ENCODE peak calls at places on chromosomes 7 and 10, in nine cellular contexts. K is colonic mucosa, V is left ventricle myocardium inferior, F is NB4, T is A549, L is astrocyte, W is tibial nerve, Z is cardiac fibroblast, A is fibroblast of lung. J is an unnamed sample.
A peak's percentile ranks its signal among the peaks of the same experiment; 100 is the strongest.

GRCh38 chr10:13219685-13220670 is 14.2 kb downstream of the UCMA start:
- DNase-seq in F (peak; percentile 53), K (peak; percentile 20), A (peak; percentile 7), W (no peak), L (peak; percentile 4), Z (no peak), V (no peak), T (peak; percentile 62), J (no peak)

GRCh38 chr10:86718556-86718955 is 37.9 kb upstream of the BMPR1A start:
- DNase-seq in V (no peak), T (no peak), L (no peak), K (no peak), W (no peak), F (no peak), Z (no peak), A (no peak), J (no peak)

GRCh38 chr7:112708236-112708635 is 82.0 kb downstream of the TMEM168 start:
- DNase-seq in K (no peak), V (no peak), F (no peak), W (no peak), Z (no peak), T (no peak), A (no peak), L (no peak), J (no peak)

GRCh38 chr7:48304641-48305040 is 133.4 kb downstream of the ABCA13 start:
- DNase-seq in A (no peak), T (no peak), V (no peak), K (no peak), W (no peak), Z (no peak), F (no peak), L (no peak), J (no peak)

GRCh38 chr10:1402821-1403507 is 334.4 kb downstream of the ADARB2 start:
- DNase-seq in F (no peak), W (no peak), Z (no peak), T (no peak), A (no peak), V (no peak), L (no peak), K (no peak), J (no peak)

GRCh38 chr7:117588352-117588794 is 108.5 kb downstream of the CFTR start:
- DNase-seq in V (no peak), K (no peak), T (no peak), A (peak; percentile 66), W (no peak), F (no peak), Z (peak; percentile 32), L (peak; percentile 64), J (no peak)

GRCh38 chr7:91556956-91557650 is 292.9 kb downstream of the FZD1 start:
- DNase-seq in F (no peak), Z (peak; percentile 5), W (no peak), A (peak; percentile 20), L (no peak), T (no peak), V (no peak), K (no peak), J (no peak)

GRCh38 chr10:123833170-123833850 is 58.3 kb downstream of the CPXM2 start:
- DNase-seq in V (no peak), Z (no peak), L (no peak), W (no peak), F (no peak), T (no peak), A (no peak), K (no peak), J (no peak)

GRCh38 chr7:137681657-137682562 is 164.9 kb downstream of the DGKI start:
- DNase-seq in W (no peak), F (peak; percentile 46), T (no peak), V (no peak), Z (peak; percentile 95), L (peak; percentile 94), A (peak; percentile 95), K (no peak), J (no peak)

GRCh38 chr10:90775351-90776028 is 82.3 kb downstream of the HTR7 start:
- DNase-seq in T (no peak), Z (peak; percentile 78), W (no peak), V (no peak), K (no peak), L (peak; percentile 60), A (peak; percentile 63), F (peak; percentile 51), J (no peak)

GRCh38 chr7:87128883-87129282 is 23.4 kb upstream of the DMTF1 start:
- DNase-seq in K (no peak), W (no peak), L (no peak), F (no peak), Z (no peak), V (no peak), T (no peak), A (no peak), J (no peak)

GRCh38 chr7:87129332-87129731 is 22.9 kb upstream of the DMTF1 start:
- DNase-seq in W (no peak), T (no peak), L (no peak), A (no peak), K (no peak), Z (no peak), F (no peak), V (no peak), J (no peak)

GRCh38 chr7:87129836-87130235 is 22.4 kb upstream of the DMTF1 start:
- DNase-seq in L (no peak), T (no peak), V (no peak), W (no peak), K (no peak), A (no peak), Z (no peak), F (no peak), J (no peak)

GRCh38 chr7:87127019-87127418 is 25.2 kb upstream of the DMTF1 start:
- DNase-seq in F (no peak), T (no peak), V (no peak), K (no peak), Z (no peak), A (no peak), L (no peak), W (no peak), J (no peak)

GRCh38 chr7:87131806-87132205 is 20.4 kb upstream of the DMTF1 start:
- DNase-seq in F (no peak), Z (no peak), A (no peak), L (no peak), V (no peak), W (no peak), K (no peak), T (no peak), J (no peak)
- H3K4me3 ChIP-seq in F (no peak overlapping the region), Z (no peak overlapping the region), A (no peak overlapping the region), L (no peak overlapping the region), V (no peak overlapping the region), W (no peak overlapping the region), K (no peak overlapping the region), T (no peak overlapping the region), J (no peak overlapping the region)

DNA sequence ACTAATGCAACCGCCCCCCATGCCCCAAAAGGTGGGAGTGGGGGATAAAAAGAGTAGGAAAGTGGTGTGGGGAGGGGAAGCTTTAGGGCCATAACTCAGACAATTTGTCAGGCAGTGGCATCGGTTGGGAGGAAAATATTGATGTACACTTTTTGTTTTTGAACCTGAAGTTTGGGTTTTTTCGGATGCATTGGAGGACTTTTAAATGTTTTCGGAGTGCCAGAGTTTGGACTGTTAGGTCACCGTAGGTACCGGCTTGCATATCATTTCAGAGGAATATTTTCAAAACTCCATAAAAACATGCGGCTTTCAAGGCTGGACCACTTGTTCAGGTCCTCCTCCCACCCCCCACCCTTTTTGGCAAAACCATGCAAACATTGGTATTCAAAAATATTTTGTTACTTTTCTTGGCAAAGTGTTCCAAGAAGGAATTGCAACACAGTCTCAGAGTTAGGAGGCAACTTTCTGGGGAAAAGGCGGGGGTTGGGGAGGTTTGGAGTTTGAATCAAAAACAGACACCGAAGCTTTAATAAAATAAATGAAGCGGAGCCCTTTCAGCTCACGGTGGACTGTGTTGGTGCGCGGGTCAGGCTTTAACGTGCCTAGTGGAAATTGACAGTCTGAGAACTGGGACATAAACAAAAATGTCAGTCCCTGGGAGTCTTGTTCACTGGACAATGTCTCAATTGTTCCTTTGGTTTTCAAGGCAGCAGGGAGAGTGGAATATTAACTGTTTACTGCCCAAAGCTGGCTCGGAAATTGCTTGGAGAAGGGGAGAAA is 109.1 kb downstream of the TCF7L2 start:
- DNase-seq in K (peak; percentile 49), A (peak; percentile 73), L (peak; percentile 61), Z (peak; percentile 73), V (peak; percentile 28), W (peak; percentile 62), F (no peak), T (no peak), J (no peak)
- H3K4me3 ChIP-seq in K (no peak overlapping the region), A (peak overlapping the region; percentile 40), L (peak overlapping the region; percentile 30), Z (no peak overlapping the region), V (peak overlapping the region; percentile 43), W (peak overlapping the region; percentile 10), F (no peak overlapping the region), T (peak overlapping the region; percentile 23), J (no peak overlapping the region)

GRCh38 chr7:42678315-42678714 is 233.6 kb downstream of the C7orf25 start:
- DNase-seq in K (no peak), A (peak; percentile 64), F (no peak), L (peak; percentile 60), T (no peak), V (no peak), Z (peak; percentile 63), W (no peak), J (no peak)
- H3K4me3 ChIP-seq in K (no peak overlapping the region), A (no peak overlapping the region), F (no peak overlapping the region), L (no peak overlapping the region), T (no peak overlapping the region), V (no peak overlapping the region), Z (no peak overlapping the region), W (no peak overlapping the region), J (no peak overlapping the region)

GRCh38 chr10:25766687-25767221 is 167.3 kb upstream of the MYO3A start:
- DNase-seq in K (no peak), T (no peak), L (no peak), V (no peak), Z (no peak), F (no peak), W (no peak), A (no peak), J (no peak)
- H3K4me3 ChIP-seq in K (no peak overlapping the region), T (no peak overlapping the region), L (no peak overlapping the region), V (no peak overlapping the region), Z (no peak overlapping the region), F (no peak overlapping the region), W (no peak overlapping the region), A (no peak overlapping the region), J (no peak overlapping the region)

GRCh38 chr10:71218833-71219120 is 6.4 kb downstream of the UNC5B start:
- DNase-seq in F (no peak), A (no peak), W (no peak), K (no peak), Z (no peak), V (no peak), L (no peak), T (no peak), J (no peak)

GRCh38 chr10:71218046-71218832 is 5.9 kb downstream of the UNC5B start:
- DNase-seq in W (no peak), F (no peak), K (no peak), A (peak; percentile 84), L (peak; percentile 79), Z (peak; percentile 72), V (no peak), T (no peak), J (no peak)

GRCh38 chr10:71217266-71218045 is 5.1 kb downstream of the UNC5B start:
- DNase-seq in V (no peak), F (no peak), K (no peak), A (peak; percentile 48), T (no peak), L (no peak), W (no peak), Z (no peak), J (no peak)

GRCh38 chr10:71216363-71216695 is 4.0 kb downstream of the UNC5B start:
- DNase-seq in V (no peak), K (no peak), A (no peak), W (no peak), Z (no peak), F (no peak), T (no peak), L (no peak), J (no peak)

GRCh38 chr10:71216751-71217265 is 4.4 kb downstream of the UNC5B start:
- DNase-seq in F (no peak), Z (peak; percentile 29), V (no peak), A (no peak), T (no peak), L (no peak), K (no peak), W (no peak), J (no peak)
- H3K4me3 ChIP-seq in F (no peak overlapping the region), Z (peak overlapping the region; percentile 46), V (peak overlapping the region; percentile 70), A (peak overlapping the region; percentile 60), T (peak overlapping the region; percentile 42), L (peak overlapping the region; percentile 57), K (peak overlapping the region; percentile 39), W (peak overlapping the region; percentile 48), J (no peak overlapping the region)